ENCODE peak calls at places on chromosomes 5 and 9, in six cellular contexts. D is activated effector memory CD4-positive, alpha-beta T cell treated with Interleukin-2 at 50 U/mL for 16 hours; B is stimulated activated CD4-positive, alpha-beta T cell treated with anti-CD3 and anti-CD28 coated beads, TNF-alpha, amount 100 ng/mL, for 1 hour; S is occipital lobe; C is NCI-H1417; W is activated naive CD4-positive, alpha-beta T cell treated with Interleukin-2 at 50 U/mL for 16 hours. F is an unnamed sample.

GRCh38 chr5:173412566-173412965 is 84.4 kb upstream of the STC2 start:
- DNase-seq in C (no peak), W (no peak), B (no peak), D (no peak), S (no peak), F (no peak)

GRCh38 chr9:81694541-81694940 is 5.2 kb upstream of the TLE1 start:
- DNase-seq in D (no peak), B (no peak), C (no peak), W (no peak), S (no peak), F (no peak)

GRCh38 chr5:150647275-150648251 is 7.1 kb downstream of the SYNPO start:
- DNase-seq in B (no peak), D (no peak), S (no peak), W (no peak), C (no peak), F (no peak)

GRCh38 chr9:74073897-74074296 is 423.2 kb upstream of the RORB start:
- DNase-seq in B (no peak), W (no peak), D (no peak), C (no peak), S (no peak), F (no peak)

GRCh38 chr9:33517373-33517772 is 6.7 kb upstream of the ANKRD18B start:
- DNase-seq in D (no peak), B (no peak), C (no peak), S (no peak), W (no peak), F (no peak)

GRCh38 chr9:74524289-74524688 is 27.2 kb downstream of the RORB start:
- DNase-seq in C (no peak), S (no peak), W (no peak), B (no peak), D (no peak), F (no peak)

GRCh38 chr9:4829956-4830355 is 37.2 kb downstream of the RCL1 start:
- DNase-seq in B (no peak), C (no peak), D (no peak), W (no peak), S (no peak), F (no peak)

GRCh38 chr5:168132186-168132585 is 159.3 kb upstream of the WWC1 start:
- DNase-seq in S (no peak), C (no peak), W (no peak), B (no peak), D (no peak), F (no peak)

GRCh38 chr9:102054811-102055210 is 316.4 kb upstream of the GRIN3A start:
- DNase-seq in S (no peak), C (no peak), W (no peak), B (no peak), D (no peak), F (no peak)

GRCh38 chr5:79585129-79585528 is 27.1 kb upstream of the TENT2 start:
- DNase-seq in B (no peak), D (no peak), C (no peak), W (no peak), S (no peak), F (no peak)

GRCh38 chr5:162227075-162227474 is 159.5 kb downstream of the GABRG2 start:
- DNase-seq in B (no peak), S (no peak), W (no peak), C (no peak), D (no peak), F (no peak)

GRCh38 chr9:137294684-137295312 is 7.3 kb downstream of the NRARP start:
- DNase-seq in C (peak; percentile 58), S (no peak), B (no peak), D (no peak), W (no peak), F (no peak)

GRCh38 chr9:130421802-130422276 is 22.9 kb upstream of the ASS1 start:
- DNase-seq in C (peak; percentile 81), S (peak; percentile 28), B (no peak), D (no peak), W (no peak), F (peak; percentile 62)

GRCh38 chr5:177516601-177517568 is at the start of gene DDX41:
- DNase-seq in D (peak; percentile 93), S (peak; percentile 96), B (peak; percentile 91), C (peak; percentile 91), W (peak; percentile 96), F (peak; percentile 85)

GRCh38 chr5:150481708-150481965 is 26.3 kb upstream of the NDST1 start:
- DNase-seq in W (no peak), C (no peak), S (no peak), D (no peak), B (no peak), F (no peak)

GRCh38 chr9:76459691-76460635 is 981 bp downstream of the GCNT1 start:
- DNase-seq in W (no peak), B (no peak), D (no peak), S (no peak), C (peak; percentile 87), F (peak; percentile 21)

GRCh38 chr5:35198096-35198495 is 32.2 kb downstream of the PRLR start:
- DNase-seq in D (no peak), C (peak; percentile 44), S (no peak), W (no peak), B (no peak), F (peak; percentile 7)

GRCh38 chr9:36576866-36577265 is 4.2 kb downstream of the MELK start:
- DNase-seq in C (no peak), W (no peak), S (no peak), D (no peak), B (no peak), F (no peak)

GRCh38 chr9:111985315-111985714 is 88.7 kb downstream of the UGCG start:
- DNase-seq in D (no peak), B (no peak), W (no peak), S (no peak), C (no peak), F (no peak)

GRCh38 chr5:172311026-172311425 is 27.5 kb upstream of the UBTD2 start:
- DNase-seq in D (no peak), W (no peak), C (no peak), B (no peak), S (no peak), F (no peak)

GRCh38 chr9:137396227-137396626 is 26.7 kb downstream of the EXD3 start:
- DNase-seq in S (no peak), B (no peak), C (no peak), D (no peak), W (no peak), F (no peak)

GRCh38 chr5:16489322-16489791 is 23.8 kb upstream of the ZNF622 start:
- DNase-seq in C (peak; percentile 34), W (no peak), S (no peak), B (no peak), D (no peak), F (peak; percentile 31)

GRCh38 chr5:83957188-83957587 is 236.5 kb upstream of the HAPLN1 start:
- DNase-seq in C (peak; percentile 6), D (no peak), S (no peak), W (no peak), B (no peak), F (no peak)

GRCh38 chr5:151205411-151205810 is 18.5 kb downstream of the CCDC69 start:
- DNase-seq in B (no peak), C (no peak), W (no peak), S (no peak), D (no peak), F (no peak)

GRCh38 chr5:174735498-174736350 is 11.3 kb downstream of the MSX2 start:
- DNase-seq in B (no peak), D (no peak), C (no peak), S (no peak), W (no peak), F (no peak)

GRCh38 chr5:142013734-142014495 is 1.1 kb upstream of the GNPDA1 start:
- DNase-seq in D (no peak), C (no peak), W (no peak), B (no peak), S (no peak), F (no peak)

F was measured in DMS79 treated with DMSO at 0.1 percent for 48 hours.